ENCODE peak calls at places on chromosome 3, in ten cellular contexts. Z is endothelial cell of umbilical vein, R is adrenal gland, X is fibroblast of mammary gland, G is lower lobe of right lung, J is PC-3, W is astrocyte, N is SK-N-SH, P is pancreas, F is GM23338. V is an unnamed sample.
A peak's percentile ranks its signal among the peaks of the same experiment; 100 is the strongest.

GRCh38 chr3:5136619-5137429 is 14.7 kb downstream of the ARL8B start:
- DNase-seq in Z (peak; percentile 19), R (peak; percentile 30), X (peak; percentile 43), G (no peak), J (peak; percentile 35), W (peak; percentile 35), N (peak; percentile 37), P (no peak), F (peak; percentile 64), V (no peak)

GRCh38 chr3:150447084-150447483 is 39.0 kb downstream of the TSC22D2 start:
- DNase-seq in Z (peak; percentile 32), R (no peak), X (no peak), G (no peak), J (no peak), W (peak; percentile 30), N (no peak), P (no peak), F (no peak), V (no peak)

GRCh38 chr3:194711913-194712312 is 26.2 kb downstream of the FAM43A start:
- DNase-seq in Z (peak; percentile 97), R (peak; percentile 34), X (peak; percentile 82), G (no peak), J (peak; percentile 96), W (peak; percentile 92), N (no peak), P (no peak), F (peak; percentile 21), V (no peak)

GRCh38 chr3:100913870-100914654 is 79.2 kb downstream of the ABI3BP start:
- DNase-seq in Z (peak; percentile 88), R (peak; percentile 2), X (peak; percentile 80), G (no peak), J (no peak), W (peak; percentile 64), N (no peak), P (no peak), F (no peak), V (no peak)

GRCh38 chr3:138234401-138235179 is 47.5 kb downstream of the ARMC8 start:
- DNase-seq in Z (no peak), R (no peak), X (peak; percentile 38), G (no peak), J (peak; percentile 76), W (peak; percentile 66), N (no peak), P (no peak), F (no peak), V (no peak)

GRCh38 chr3:72997421-72997961 is 880 bp downstream of the PPP4R2 start:
- DNase-seq in Z (peak; percentile 71), R (no peak), X (peak; percentile 69), G (no peak), J (peak; percentile 68), W (peak; percentile 34), N (peak; percentile 59), P (no peak), F (peak; percentile 75), V (no peak)

GRCh38 chr3:16618721-16619120 is 13.5 kb upstream of the DAZL start:
- DNase-seq in Z (no peak), R (no peak), X (peak; percentile 76), G (no peak), J (peak; percentile 45), W (peak; percentile 75), N (no peak), P (no peak), F (no peak), V (no peak)

GRCh38 chr3:32313723-32314473 is 75.4 kb downstream of the CMTM8 start:
- DNase-seq in Z (peak; percentile 52), R (no peak), X (peak; percentile 53), G (no peak), J (peak; percentile 76), W (peak; percentile 37), N (no peak), P (no peak), F (no peak), V (no peak)

GRCh38 chr3:15427182-15427880 is at the start of the genes EAF1 and METTL6:
- DNase-seq in Z (peak; percentile 72), R (peak; percentile 87), X (peak; percentile 74), G (peak; percentile 91), J (peak; percentile 84), W (peak; percentile 69), N (peak; percentile 91), P (peak; percentile 83), F (peak; percentile 86), V (peak; percentile 58)

GRCh38 chr3:71421820-71422566 is 161.5 kb downstream of the FOXP1 start:
- DNase-seq in Z (no peak), R (no peak), X (no peak), G (no peak), J (no peak), W (no peak), N (no peak), P (no peak), F (no peak), V (no peak)
- H3K4me3 ChIP-seq in Z (no peak overlapping the region), R (no peak overlapping the region), X (no peak overlapping the region), G (no peak overlapping the region), J (no peak overlapping the region), W (no peak overlapping the region), N (no peak overlapping the region), P (no peak overlapping the region), F (no peak overlapping the region), V (no peak overlapping the region)

GRCh38 chr3:105634719-105635118 is 234.1 kb downstream of the CBLB start:
- DNase-seq in Z (no peak), R (no peak), X (no peak), G (no peak), J (no peak), W (no peak), N (peak; percentile 30), P (no peak), F (no peak), V (no peak)
- TF ChIP-seq CTCF in Z (no peak), R (no peak), X (no peak), G (no peak), J (no peak), W (no peak), N (no peak), P (no peak), F (no peak), V (no peak)

GRCh38 chr3:11582123-11582968 is 61.4 kb downstream of the VGLL4 start:
- DNase-seq in Z (peak; percentile 92), R (peak; percentile 87), X (peak; percentile 88), G (no peak), J (no peak), W (peak; percentile 90), N (peak; percentile 60), P (peak; percentile 68), F (peak; percentile 82), V (no peak)

GRCh38 chr3:11583226-11583625 is 60.5 kb downstream of the VGLL4 start:
- DNase-seq in Z (no peak), R (no peak), X (no peak), G (no peak), J (no peak), W (no peak), N (no peak), P (no peak), F (no peak), V (no peak)

GRCh38 chr3:11580645-11581044 is 63.1 kb downstream of the VGLL4 start:
- DNase-seq in Z (no peak), R (no peak), X (no peak), G (no peak), J (no peak), W (no peak), N (no peak), P (no peak), F (no peak), V (no peak)

GRCh38 chr3:11583638-11584046 is 60.1 kb downstream of the VGLL4 start:
- DNase-seq in Z (no peak), R (no peak), X (peak; percentile 67), G (no peak), J (no peak), W (peak; percentile 50), N (no peak), P (no peak), F (no peak), V (no peak)

DNA sequence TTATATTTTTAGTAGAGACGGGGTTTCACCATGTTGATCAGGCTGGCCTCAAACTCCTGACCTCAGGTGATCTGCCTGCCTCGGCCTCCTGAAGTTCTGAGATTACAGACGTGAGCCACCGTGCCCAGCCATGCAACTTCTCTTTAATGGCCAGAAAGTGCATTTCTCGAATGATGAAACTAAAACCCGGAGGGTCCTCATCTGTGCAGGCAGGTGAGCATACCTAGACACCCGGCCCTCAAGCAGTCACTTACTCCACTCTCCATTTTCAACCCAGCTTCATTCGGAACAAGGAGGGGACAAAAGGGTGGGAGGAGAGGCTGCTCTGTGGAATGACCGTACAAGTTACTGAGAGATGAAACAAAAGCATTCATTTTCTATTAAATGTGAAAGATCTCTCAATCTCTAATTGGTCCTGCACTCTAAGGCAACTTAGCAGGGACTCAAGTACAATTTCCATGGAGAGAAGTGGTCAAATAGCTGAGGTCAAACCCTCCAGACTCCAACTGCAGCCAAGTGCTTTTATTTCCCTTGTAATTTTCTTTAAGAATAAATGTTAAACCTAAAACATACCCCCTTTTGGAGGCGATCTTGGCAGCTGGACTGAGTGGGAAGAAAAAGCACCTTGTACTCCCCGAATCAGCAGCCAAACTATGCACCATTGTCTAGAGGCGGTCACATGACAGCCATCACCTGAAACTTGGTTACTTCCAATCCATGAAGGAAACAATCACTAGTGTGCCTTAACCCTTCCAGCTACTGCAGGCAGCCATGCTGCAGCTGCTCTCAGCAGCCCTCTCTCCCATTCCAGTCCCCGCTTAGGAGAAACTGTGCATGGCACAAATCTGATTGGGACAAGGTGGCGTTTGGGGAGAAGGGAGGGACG is 62.2 kb downstream of the VGLL4 start:
- DNase-seq in Z (no peak), R (no peak), X (no peak), G (no peak), J (no peak), W (no peak), N (no peak), P (no peak), F (no peak), V (no peak)
- H3K4me3 ChIP-seq in Z (no peak overlapping the region), R (peak overlapping the region; percentile 16), X (peak overlapping the region; percentile 33), G (peak overlapping the region; percentile 37), J (no peak overlapping the region), W (peak overlapping the region; percentile 54), N (peak overlapping the region; percentile 49), P (no peak overlapping the region), F (peak overlapping the region; percentile 42), V (peak overlapping the region; percentile 37)

GRCh38 chr3:197329382-197329781 is 31.0 kb upstream of the DLG1 start:
- DNase-seq in Z (no peak), R (no peak), X (no peak), G (no peak), J (no peak), W (no peak), N (no peak), P (no peak), F (no peak), V (no peak)

GRCh38 chr3:197333901-197334639 is 35.7 kb upstream of the DLG1 start:
- DNase-seq in Z (no peak), R (no peak), X (no peak), G (no peak), J (no peak), W (peak; percentile 35), N (no peak), P (no peak), F (no peak), V (no peak)

GRCh38 chr3:197327701-197328100 is 29.3 kb upstream of the DLG1 start:
- DNase-seq in Z (no peak), R (no peak), X (peak; percentile 76), G (no peak), J (no peak), W (no peak), N (no peak), P (no peak), F (no peak), V (no peak)

GRCh38 chr3:197328198-197328597 is 29.8 kb upstream of the DLG1 start:
- DNase-seq in Z (no peak), R (no peak), X (no peak), G (no peak), J (no peak), W (no peak), N (no peak), P (no peak), F (no peak), V (no peak)

GRCh38 chr3:197331131-197331530 is 32.7 kb upstream of the DLG1 start:
- DNase-seq in Z (no peak), R (no peak), X (peak; percentile 54), G (no peak), J (peak; percentile 23), W (no peak), N (no peak), P (no peak), F (peak; percentile 25), V (no peak)
- TF ChIP-seq CTCF in Z (no peak), R (no peak), X (peak; percentile 31), G (no peak), J (peak; percentile 44), W (no peak), N (peak; percentile 24), P (no peak), F (peak; percentile 18), V (no peak)

V was measured in LNCaP clone FGC.